ENCODE peak calls at places on chromosomes 2 and 18, in nine cellular contexts. One of them, this sample, is unnamed.

GRCh38 chr2:200263279-200263678 is 43.2 kb upstream of the SPATS2L start:
- DNase-seq in HepG2: no peak
- DNase-seq in A549: no peak
- DNase-seq in neural progenitor cell: no peak
- DNase-seq in ovary: no peak
- DNase-seq in neuronal stem cell: no peak
- DNase-seq in mesendoderm: no peak
- DNase-seq in AG10803: no peak
- DNase-seq in CD8-positive, alpha-beta T cell: no peak
- DNase-seq in this sample: no peak

GRCh38 chr2:24855022-24855622 is 61.9 kb downstream of the CENPO start:
- DNase-seq in ovary: peak; percentile 63
- DNase-seq in AG10803: peak; percentile 10
- DNase-seq in HepG2: no peak
- DNase-seq in CD8-positive, alpha-beta T cell: no peak
- DNase-seq in A549: no peak
- DNase-seq in neural progenitor cell: no peak
- DNase-seq in neuronal stem cell: no peak
- DNase-seq in mesendoderm: no peak
- DNase-seq in this sample: peak; percentile 29

GRCh38 chr2:180015951-180016709 is 9.0 kb upstream of the CWC22 start:
- DNase-seq in ovary: no peak
- DNase-seq in HepG2: no peak
- DNase-seq in AG10803: peak; percentile 91
- DNase-seq in mesendoderm: no peak
- DNase-seq in A549: no peak
- DNase-seq in CD8-positive, alpha-beta T cell: no peak
- DNase-seq in neural progenitor cell: no peak
- DNase-seq in neuronal stem cell: no peak
- DNase-seq in this sample: peak; percentile 69

GRCh38 chr2:44802409-44803099 is 138.9 kb upstream of the SIX3 start:
- DNase-seq in mesendoderm: peak; percentile 97
- DNase-seq in HepG2: no peak
- DNase-seq in A549: no peak
- DNase-seq in neuronal stem cell: peak; percentile 93
- DNase-seq in ovary: no peak
- DNase-seq in AG10803: no peak
- DNase-seq in CD8-positive, alpha-beta T cell: no peak
- DNase-seq in neural progenitor cell: peak; percentile 96
- DNase-seq in this sample: peak; percentile 5

GRCh38 chr2:120454993-120455789 is 109.3 kb downstream of the INHBB start:
- DNase-seq in neuronal stem cell: no peak
- DNase-seq in A549: no peak
- DNase-seq in neural progenitor cell: no peak
- DNase-seq in CD8-positive, alpha-beta T cell: no peak
- DNase-seq in AG10803: no peak
- DNase-seq in HepG2: no peak
- DNase-seq in ovary: no peak
- DNase-seq in mesendoderm: no peak
- DNase-seq in this sample: peak; percentile 18

GRCh38 chr2:197242719-197243118 is 67.9 kb downstream of the ANKRD44 start:
- DNase-seq in CD8-positive, alpha-beta T cell: no peak
- DNase-seq in mesendoderm: no peak
- DNase-seq in AG10803: peak; percentile 23
- DNase-seq in ovary: no peak
- DNase-seq in neuronal stem cell: no peak
- DNase-seq in HepG2: no peak
- DNase-seq in A549: no peak
- DNase-seq in neural progenitor cell: no peak
- DNase-seq in this sample: no peak

GRCh38 chr2:176647325-176648155 is 378.3 kb downstream of the MTX2 start:
- DNase-seq in neural progenitor cell: no peak
- DNase-seq in HepG2: no peak
- DNase-seq in AG10803: no peak
- DNase-seq in A549: no peak
- DNase-seq in mesendoderm: no peak
- DNase-seq in neuronal stem cell: no peak
- DNase-seq in CD8-positive, alpha-beta T cell: no peak
- DNase-seq in ovary: no peak
- DNase-seq in this sample: no peak

GRCh38 chr2:222169346-222169745 is 129.5 kb downstream of the PAX3 start:
- DNase-seq in AG10803: peak; percentile 36
- DNase-seq in CD8-positive, alpha-beta T cell: no peak
- DNase-seq in HepG2: no peak
- DNase-seq in neuronal stem cell: no peak
- DNase-seq in neural progenitor cell: no peak
- DNase-seq in mesendoderm: no peak
- DNase-seq in ovary: no peak
- DNase-seq in A549: no peak
- DNase-seq in this sample: peak; percentile 75

GRCh38 chr2:36290306-36290705 is 65.3 kb upstream of the CRIM1 start:
- DNase-seq in mesendoderm: no peak
- DNase-seq in ovary: no peak
- DNase-seq in HepG2: no peak
- DNase-seq in CD8-positive, alpha-beta T cell: no peak
- DNase-seq in A549: peak; percentile 4
- DNase-seq in neural progenitor cell: no peak
- DNase-seq in neuronal stem cell: no peak
- DNase-seq in AG10803: peak; percentile 80
- DNase-seq in this sample: peak; percentile 56

GRCh38 chr2:45715601-45716379 is 64.3 kb downstream of the PRKCE start:
- DNase-seq in mesendoderm: no peak
- DNase-seq in HepG2: no peak
- DNase-seq in CD8-positive, alpha-beta T cell: no peak
- DNase-seq in ovary: no peak
- DNase-seq in AG10803: no peak
- DNase-seq in A549: no peak
- DNase-seq in neuronal stem cell: no peak
- DNase-seq in neural progenitor cell: no peak
- DNase-seq in this sample: no peak

GRCh38 chr2:234864518-234864917 is 87.3 kb upstream of the SH3BP4 start:
- DNase-seq in neural progenitor cell: no peak
- DNase-seq in neuronal stem cell: no peak
- DNase-seq in AG10803: no peak
- DNase-seq in HepG2: no peak
- DNase-seq in mesendoderm: no peak
- DNase-seq in ovary: no peak
- DNase-seq in A549: no peak
- DNase-seq in CD8-positive, alpha-beta T cell: no peak
- DNase-seq in this sample: no peak

GRCh38 chr2:105329197-105329554 is 359 bp downstream of the TGFBRAP1 start:
- DNase-seq in ovary: peak; percentile 19
- DNase-seq in A549: no peak
- DNase-seq in CD8-positive, alpha-beta T cell: no peak
- DNase-seq in neuronal stem cell: no peak
- DNase-seq in AG10803: no peak
- DNase-seq in neural progenitor cell: no peak
- DNase-seq in HepG2: peak; percentile 22
- DNase-seq in mesendoderm: no peak
- DNase-seq in this sample: no peak

GRCh38 chr2:210917465-210917864 is 361.1 kb downstream of the CPS1 start:
- DNase-seq in AG10803: no peak
- DNase-seq in ovary: no peak
- DNase-seq in mesendoderm: no peak
- DNase-seq in A549: no peak
- DNase-seq in HepG2: no peak
- DNase-seq in neuronal stem cell: no peak
- DNase-seq in CD8-positive, alpha-beta T cell: no peak
- DNase-seq in neural progenitor cell: no peak
- DNase-seq in this sample: no peak

GRCh38 chr2:21043744-21044532 is at the start of gene APOB:
- DNase-seq in ovary: no peak
- DNase-seq in CD8-positive, alpha-beta T cell: no peak
- DNase-seq in A549: no peak
- DNase-seq in mesendoderm: peak; percentile 75
- DNase-seq in neural progenitor cell: peak; percentile 85
- DNase-seq in neuronal stem cell: peak; percentile 33
- DNase-seq in HepG2: peak; percentile 97
- DNase-seq in AG10803: no peak
- DNase-seq in this sample: no peak

GRCh38 chr2:21041943-21042707 is 1.7 kb downstream of the APOB start:
- DNase-seq in CD8-positive, alpha-beta T cell: no peak
- DNase-seq in neural progenitor cell: no peak
- DNase-seq in A549: no peak
- DNase-seq in neuronal stem cell: no peak
- DNase-seq in HepG2: peak; percentile 92
- DNase-seq in AG10803: peak; percentile 27
- DNase-seq in mesendoderm: no peak
- DNase-seq in ovary: no peak
- DNase-seq in this sample: no peak

GRCh38 chr2:21044694-21045371 is 960 bp upstream of the APOB start:
- DNase-seq in mesendoderm: no peak
- DNase-seq in A549: no peak
- DNase-seq in AG10803: no peak
- DNase-seq in neural progenitor cell: no peak
- DNase-seq in ovary: no peak
- DNase-seq in HepG2: no peak
- DNase-seq in neuronal stem cell: no peak
- DNase-seq in CD8-positive, alpha-beta T cell: no peak
- DNase-seq in this sample: no peak

GRCh38 chr2:21042708-21042957 is 1.2 kb downstream of the APOB start:
- DNase-seq in AG10803: no peak
- DNase-seq in mesendoderm: no peak
- DNase-seq in neural progenitor cell: no peak
- DNase-seq in HepG2: no peak
- DNase-seq in CD8-positive, alpha-beta T cell: no peak
- DNase-seq in A549: no peak
- DNase-seq in ovary: no peak
- DNase-seq in neuronal stem cell: no peak
- DNase-seq in this sample: no peak

GRCh38 chr2:21042958-21043743 is 722 bp downstream of the APOB start:
- DNase-seq in HepG2: peak; percentile 98
- DNase-seq in mesendoderm: peak; percentile 74
- DNase-seq in neural progenitor cell: peak; percentile 91
- DNase-seq in neuronal stem cell: peak; percentile 78
- DNase-seq in ovary: peak; percentile 52
- DNase-seq in AG10803: peak; percentile 46
- DNase-seq in A549: peak; percentile 55
- DNase-seq in CD8-positive, alpha-beta T cell: peak; percentile 57
- DNase-seq in this sample: peak; percentile 38
- H3K4me3 ChIP-seq in HepG2: peak overlapping the region; percentile 88
- H3K4me3 ChIP-seq in mesendoderm: peak overlapping the region; percentile 32
- H3K4me3 ChIP-seq in neural progenitor cell: peak overlapping the region; percentile 49
- H3K4me3 ChIP-seq in neuronal stem cell: peak overlapping the region; percentile 52
- H3K4me3 ChIP-seq in ovary: no peak overlapping the region
- H3K4me3 ChIP-seq in AG10803: no peak overlapping the region
- H3K4me3 ChIP-seq in A549: no peak overlapping the region
- H3K4me3 ChIP-seq in CD8-positive, alpha-beta T cell: no peak overlapping the region
- H3K4me3 ChIP-seq in this sample: no peak overlapping the region

GRCh38 chr2:154697422-154698237 is 865 bp upstream of the KCNJ3 start:
- DNase-seq in AG10803: no peak
- DNase-seq in A549: no peak
- DNase-seq in ovary: no peak
- DNase-seq in neural progenitor cell: peak; percentile 83
- DNase-seq in CD8-positive, alpha-beta T cell: no peak
- DNase-seq in HepG2: no peak
- DNase-seq in neuronal stem cell: peak; percentile 46
- DNase-seq in mesendoderm: peak; percentile 70
- DNase-seq in this sample: no peak
- H3K4me3 ChIP-seq in AG10803: no peak overlapping the region
- H3K4me3 ChIP-seq in A549: peak overlapping the region; percentile 51
- H3K4me3 ChIP-seq in ovary: peak overlapping the region; percentile 28
- H3K4me3 ChIP-seq in neural progenitor cell: peak overlapping the region; percentile 52
- H3K4me3 ChIP-seq in CD8-positive, alpha-beta T cell: no peak overlapping the region
- H3K4me3 ChIP-seq in HepG2: no peak overlapping the region
- H3K4me3 ChIP-seq in neuronal stem cell: peak overlapping the region; percentile 84
- H3K4me3 ChIP-seq in mesendoderm: peak overlapping the region; percentile 57
- H3K4me3 ChIP-seq in this sample: peak overlapping the region; percentile 16

GRCh38 chr18:56270851-56271250 is 367.5 kb downstream of the TXNL1 start:
- DNase-seq in neuronal stem cell: no peak
- DNase-seq in A549: no peak
- DNase-seq in mesendoderm: no peak
- DNase-seq in AG10803: no peak
- DNase-seq in HepG2: no peak
- DNase-seq in neural progenitor cell: no peak
- DNase-seq in CD8-positive, alpha-beta T cell: no peak
- DNase-seq in ovary: no peak
- DNase-seq in this sample: no peak
- H3K4me3 ChIP-seq in neuronal stem cell: no peak overlapping the region
- H3K4me3 ChIP-seq in A549: no peak overlapping the region
- H3K4me3 ChIP-seq in mesendoderm: no peak overlapping the region
- H3K4me3 ChIP-seq in AG10803: no peak overlapping the region
- H3K4me3 ChIP-seq in HepG2: no peak overlapping the region
- H3K4me3 ChIP-seq in neural progenitor cell: no peak overlapping the region
- H3K4me3 ChIP-seq in CD8-positive, alpha-beta T cell: no peak overlapping the region
- H3K4me3 ChIP-seq in ovary: no peak overlapping the region
- H3K4me3 ChIP-seq in this sample: no peak overlapping the region

DNA sequence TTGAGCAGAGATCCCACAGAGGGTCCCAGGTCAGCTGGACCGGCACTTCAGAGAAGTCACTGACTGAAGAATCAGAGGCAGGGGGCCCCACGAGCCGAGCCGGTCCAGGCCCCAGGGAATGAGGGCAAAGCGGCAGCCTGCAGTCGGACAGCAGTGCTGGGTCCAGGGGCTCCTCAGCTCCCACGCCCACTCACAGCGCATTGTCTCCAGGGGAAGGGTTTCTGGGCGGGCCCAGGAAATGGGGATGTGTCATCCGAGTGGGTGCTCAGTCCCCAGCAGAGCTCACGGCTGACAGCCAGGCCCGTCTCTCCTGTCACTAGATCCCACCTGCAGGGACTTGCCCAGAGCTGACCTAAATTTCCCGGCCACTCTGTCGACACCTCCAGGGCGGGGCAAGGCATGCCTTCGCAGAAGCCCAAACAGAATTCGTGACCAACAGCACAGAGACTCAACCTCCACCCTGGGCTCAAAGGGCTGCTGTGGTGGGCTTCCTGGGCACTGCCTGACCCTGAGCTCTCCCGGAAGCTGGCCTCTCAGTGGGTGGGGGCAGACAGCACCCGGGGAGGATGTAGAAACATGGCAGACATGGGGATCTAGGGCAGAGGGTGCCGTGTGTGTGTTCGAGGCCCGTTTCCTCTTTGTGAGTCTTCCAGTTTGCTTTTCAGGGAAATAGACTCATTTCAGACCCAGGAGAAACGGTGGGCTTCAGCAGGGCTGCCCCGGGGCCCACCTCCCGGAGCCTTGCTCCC is 42.1 kb upstream of the TAF1B start:
- DNase-seq in neural progenitor cell: no peak
- DNase-seq in neuronal stem cell: no peak
- DNase-seq in AG10803: peak; percentile 35
- DNase-seq in HepG2: peak; percentile 30
- DNase-seq in CD8-positive, alpha-beta T cell: peak; percentile 44
- DNase-seq in ovary: no peak
- DNase-seq in A549: peak; percentile 23
- DNase-seq in mesendoderm: peak; percentile 42
- DNase-seq in this sample: peak; percentile 55
- H3K4me3 ChIP-seq in neural progenitor cell: no peak overlapping the region
- H3K4me3 ChIP-seq in neuronal stem cell: no peak overlapping the region
- H3K4me3 ChIP-seq in AG10803: no peak overlapping the region
- H3K4me3 ChIP-seq in HepG2: peak overlapping the region; percentile 30
- H3K4me3 ChIP-seq in CD8-positive, alpha-beta T cell: no peak overlapping the region
- H3K4me3 ChIP-seq in ovary: no peak overlapping the region
- H3K4me3 ChIP-seq in A549: no peak overlapping the region
- H3K4me3 ChIP-seq in mesendoderm: no peak overlapping the region
- H3K4me3 ChIP-seq in this sample: no peak overlapping the region